ENCODE peak calls at places on chromosomes 5 and 9, in seven cellular contexts. R, W, G, O, T, Q and F are unnamed samples.

GRCh38 chr9:91255327-91255726 is 106.4 kb downstream of the AUH start:
- DNase-seq in R (no peak), W (no peak), G (no peak), O (no peak), T (no peak), Q (no peak), F (no peak)

GRCh38 chr9:89178162-89179120 is at the start of gene SHC3:
- DNase-seq in R (no peak), W (no peak), G (no peak), O (peak), T (no peak), Q (no peak), F (no peak)

GRCh38 chr9:27505744-27506161 is 18.3 kb upstream of the IFNK start:
- DNase-seq in R (no peak), W (no peak), G (no peak), O (no peak), T (no peak), Q (no peak), F (no peak)

GRCh38 chr5:116452774-116453368 is 121.8 kb downstream of the SEMA6A start:
- DNase-seq in R (no peak), W (no peak), G (no peak), O (no peak), T (no peak), Q (no peak), F (no peak)

GRCh38 chr9:70539526-70539925 is 125.1 kb upstream of the KLF9 start:
- DNase-seq in R (no peak), W (no peak), G (no peak), O (no peak), T (no peak), Q (no peak), F (no peak)

GRCh38 chr5:135153661-135154060 is 119.6 kb upstream of the PITX1 start:
- DNase-seq in R (no peak), W (no peak), G (no peak), O (no peak), T (no peak), Q (no peak), F (no peak)

GRCh38 chr5:91499943-91500531 is 116.9 kb upstream of the ARRDC3 start:
- DNase-seq in R (no peak), W (no peak), G (no peak), O (peak), T (peak), Q (no peak), F (no peak)

GRCh38 chr5:74667396-74667795 is 17.6 kb upstream of the HEXB start:
- DNase-seq in R (no peak), W (no peak), G (no peak), O (peak), T (no peak), Q (peak), F (no peak)

GRCh38 chr5:167576126-167576525 is 715.3 kb upstream of the WWC1 start:
- DNase-seq in R (no peak), W (no peak), G (no peak), O (no peak), T (no peak), Q (no peak), F (no peak)

GRCh38 chr9:120507936-120508510 is 71.9 kb downstream of the CDK5RAP2 start:
- DNase-seq in R (no peak), W (no peak), G (no peak), O (no peak), T (no peak), Q (peak), F (peak)

GRCh38 chr9:124778575-124779367 is 1.8 kb downstream of the OLFML2A start:
- DNase-seq in R (no peak), W (no peak), G (peak), O (no peak), T (no peak), Q (no peak), F (no peak)

GRCh38 chr5:109998208-109998607 is 308.5 kb downstream of the MAN2A1 start:
- DNase-seq in R (no peak), W (no peak), G (no peak), O (no peak), T (no peak), Q (no peak), F (no peak)

GRCh38 chr5:39194466-39195136 is 24.8 kb downstream of the FYB1 start:
- DNase-seq in R (no peak), W (no peak), G (no peak), O (no peak), T (no peak), Q (peak), F (no peak)

GRCh38 chr9:131668057-131668438 is 71.8 kb downstream of the RAPGEF1 start:
- DNase-seq in R (no peak), W (no peak), G (no peak), O (no peak), T (peak), Q (no peak), F (no peak)

GRCh38 chr5:154087260-154087659 is 48.5 kb downstream of the MFAP3 start:
- DNase-seq in R (no peak), W (no peak), G (no peak), O (no peak), T (no peak), Q (no peak), F (no peak)

GRCh38 chr5:110134963-110135935 is 445.5 kb downstream of the MAN2A1 start:
- DNase-seq in R (no peak), W (no peak), G (no peak), O (no peak), T (no peak), Q (no peak), F (no peak)

GRCh38 chr5:178941361-178941760 is 363 bp downstream of the ZNF454 start:
- DNase-seq in R (no peak), W (no peak), G (no peak), O (no peak), T (no peak), Q (no peak), F (no peak)